ENCODE peak calls at places on chromosomes 6 and 20, in six cellular contexts. One of them, this sample, is unnamed.

GRCh38 chr6:167005350-167006159 is 6.4 kb downstream of the CEP43 start:
- DNase-seq in PC-3: no peak
- DNase-seq in fibroblast of lung: no peak
- DNase-seq in uterus: peak
- DNase-seq in HFFc6: no peak
- DNase-seq in HFF-Myc: no peak
- DNase-seq in this sample: peak

GRCh38 chr6:39100358-39100757 is 14.6 kb downstream of the SAYSD1 start:
- DNase-seq in uterus: no peak
- DNase-seq in HFFc6: no peak
- DNase-seq in fibroblast of lung: no peak
- DNase-seq in HFF-Myc: no peak
- DNase-seq in PC-3: no peak
- DNase-seq in this sample: no peak

GRCh38 chr6:168032383-168032760 is 34.9 kb downstream of the KIF25 start:
- DNase-seq in HFFc6: peak
- DNase-seq in HFF-Myc: no peak
- DNase-seq in PC-3: peak
- DNase-seq in fibroblast of lung: peak
- DNase-seq in uterus: no peak
- DNase-seq in this sample: peak

GRCh38 chr20:32031007-32031958 is 20.8 kb upstream of the HCK start:
- DNase-seq in uterus: peak
- DNase-seq in HFFc6: peak
- DNase-seq in HFF-Myc: peak
- DNase-seq in PC-3: peak
- DNase-seq in fibroblast of lung: peak
- DNase-seq in this sample: peak

GRCh38 chr20:37521091-37521771 is at the start of gene NNAT:
- DNase-seq in HFFc6: no peak
- DNase-seq in fibroblast of lung: no peak
- DNase-seq in HFF-Myc: no peak
- DNase-seq in PC-3: no peak
- DNase-seq in uterus: no peak
- DNase-seq in this sample: no peak

GRCh38 chr20:31979713-31980426 is 11.9 kb downstream of the XKR7 start:
- DNase-seq in PC-3: peak
- DNase-seq in HFFc6: no peak
- DNase-seq in HFF-Myc: no peak
- DNase-seq in fibroblast of lung: no peak
- DNase-seq in uterus: no peak
- DNase-seq in this sample: no peak

GRCh38 chr6:164167873-164168405 is 753.4 kb downstream of the QKI start:
- DNase-seq in fibroblast of lung: no peak
- DNase-seq in uterus: no peak
- DNase-seq in HFFc6: no peak
- DNase-seq in PC-3: no peak
- DNase-seq in HFF-Myc: no peak
- DNase-seq in this sample: no peak

GRCh38 chr6:26351544-26351953 is 13.4 kb upstream of the BTN3A2 start:
- DNase-seq in uterus: no peak
- DNase-seq in fibroblast of lung: peak
- DNase-seq in HFF-Myc: peak
- DNase-seq in HFFc6: peak
- DNase-seq in PC-3: peak
- DNase-seq in this sample: peak

GRCh38 chr6:11705069-11705468 is 73.5 kb downstream of the ADTRP start:
- DNase-seq in uterus: no peak
- DNase-seq in PC-3: no peak
- DNase-seq in HFF-Myc: no peak
- DNase-seq in fibroblast of lung: no peak
- DNase-seq in HFFc6: no peak
- DNase-seq in this sample: no peak

GRCh38 chr6:37006793-37007339 is 1.4 kb downstream of the FGD2 start:
- DNase-seq in uterus: no peak
- DNase-seq in HFFc6: peak
- DNase-seq in PC-3: no peak
- DNase-seq in HFF-Myc: no peak
- DNase-seq in fibroblast of lung: no peak
- DNase-seq in this sample: no peak

GRCh38 chr6:37005061-37005810 is at the start of gene FGD2:
- DNase-seq in PC-3: no peak
- DNase-seq in fibroblast of lung: no peak
- DNase-seq in HFFc6: no peak
- DNase-seq in HFF-Myc: no peak
- DNase-seq in uterus: no peak
- DNase-seq in this sample: no peak

GRCh38 chr6:37005827-37006514 is 516 bp downstream of the FGD2 start:
- DNase-seq in PC-3: no peak
- DNase-seq in HFFc6: no peak
- DNase-seq in HFF-Myc: no peak
- DNase-seq in fibroblast of lung: no peak
- DNase-seq in uterus: no peak
- DNase-seq in this sample: no peak

GRCh38 chr6:37008484-37009186 is 3.2 kb downstream of the FGD2 start:
- DNase-seq in fibroblast of lung: no peak
- DNase-seq in uterus: no peak
- DNase-seq in HFF-Myc: no peak
- DNase-seq in HFFc6: no peak
- DNase-seq in PC-3: no peak
- DNase-seq in this sample: no peak

GRCh38 chr6:37007340-37008043 is 2.0 kb downstream of the FGD2 start:
- DNase-seq in uterus: no peak
- DNase-seq in PC-3: peak
- DNase-seq in HFFc6: no peak
- DNase-seq in HFF-Myc: no peak
- DNase-seq in fibroblast of lung: no peak
- DNase-seq in this sample: no peak
- TF ChIP-seq CTCF in uterus: no peak
- TF ChIP-seq CTCF in PC-3: no peak
- TF ChIP-seq CTCF in HFFc6: no peak
- TF ChIP-seq CTCF in HFF-Myc: no peak
- TF ChIP-seq CTCF in fibroblast of lung: no peak
- TF ChIP-seq CTCF in this sample: no peak

DNA sequence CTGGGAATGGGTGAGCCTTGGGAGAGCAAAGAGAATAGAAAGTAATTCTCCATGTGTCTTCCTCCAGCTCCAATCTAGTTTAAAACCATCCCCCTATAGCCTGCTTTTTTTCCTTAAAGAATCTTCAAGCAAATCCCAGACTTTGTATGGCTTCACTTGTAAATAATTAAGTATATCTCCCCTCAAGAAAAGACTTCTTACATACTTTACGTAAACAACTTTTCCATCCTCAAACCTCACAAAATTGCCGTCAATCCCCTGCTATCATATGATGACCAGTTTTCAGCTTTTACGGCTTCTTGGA is 88.5 kb upstream of the PHACTR3 start:
- DNase-seq in PC-3: no peak
- DNase-seq in HFF-Myc: no peak
- DNase-seq in fibroblast of lung: no peak
- DNase-seq in uterus: no peak
- DNase-seq in HFFc6: no peak
- DNase-seq in this sample: no peak
- TF ChIP-seq CTCF in PC-3: peak
- TF ChIP-seq CTCF in HFF-Myc: no peak
- TF ChIP-seq CTCF in fibroblast of lung: no peak
- TF ChIP-seq CTCF in uterus: no peak
- TF ChIP-seq CTCF in HFFc6: peak
- TF ChIP-seq CTCF in this sample: no peak

DNA sequence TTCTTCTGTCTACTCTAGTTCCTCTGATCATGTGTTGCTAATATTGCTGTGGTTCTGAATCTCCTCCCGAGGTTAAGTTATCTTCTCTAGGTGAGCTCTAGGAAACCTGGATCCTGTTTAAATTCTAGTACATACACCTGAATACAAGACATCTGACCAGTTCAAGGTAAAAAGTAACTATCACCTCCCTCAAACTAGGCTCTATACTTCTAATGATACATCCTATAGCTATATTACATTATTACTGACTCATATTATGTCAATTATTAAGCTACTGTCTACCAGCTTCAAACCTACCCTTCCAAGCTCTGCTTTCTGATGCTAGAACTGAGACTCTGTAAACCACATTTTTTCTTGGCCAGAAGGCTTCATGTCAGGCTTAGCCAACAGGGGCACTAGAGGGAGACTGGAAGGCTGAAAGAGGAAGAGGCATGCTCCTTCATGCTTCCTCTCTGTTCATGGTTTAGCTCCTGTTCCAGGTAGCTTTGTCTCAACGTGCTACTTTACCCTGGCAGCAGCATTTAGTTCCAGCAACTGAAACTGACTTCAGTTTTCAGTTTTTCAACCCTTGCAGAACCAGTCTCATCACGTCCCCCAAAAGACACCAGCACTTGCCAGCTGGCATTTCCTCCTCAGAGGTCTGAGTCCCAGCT is 148.4 kb upstream of the TOP1 start:
- DNase-seq in fibroblast of lung: no peak
- DNase-seq in uterus: no peak
- DNase-seq in HFF-Myc: no peak
- DNase-seq in PC-3: peak
- DNase-seq in HFFc6: no peak
- DNase-seq in this sample: no peak
- TF ChIP-seq CTCF in fibroblast of lung: no peak
- TF ChIP-seq CTCF in uterus: no peak
- TF ChIP-seq CTCF in HFF-Myc: no peak
- TF ChIP-seq CTCF in PC-3: peak
- TF ChIP-seq CTCF in HFFc6: no peak
- TF ChIP-seq CTCF in this sample: no peak

DNA sequence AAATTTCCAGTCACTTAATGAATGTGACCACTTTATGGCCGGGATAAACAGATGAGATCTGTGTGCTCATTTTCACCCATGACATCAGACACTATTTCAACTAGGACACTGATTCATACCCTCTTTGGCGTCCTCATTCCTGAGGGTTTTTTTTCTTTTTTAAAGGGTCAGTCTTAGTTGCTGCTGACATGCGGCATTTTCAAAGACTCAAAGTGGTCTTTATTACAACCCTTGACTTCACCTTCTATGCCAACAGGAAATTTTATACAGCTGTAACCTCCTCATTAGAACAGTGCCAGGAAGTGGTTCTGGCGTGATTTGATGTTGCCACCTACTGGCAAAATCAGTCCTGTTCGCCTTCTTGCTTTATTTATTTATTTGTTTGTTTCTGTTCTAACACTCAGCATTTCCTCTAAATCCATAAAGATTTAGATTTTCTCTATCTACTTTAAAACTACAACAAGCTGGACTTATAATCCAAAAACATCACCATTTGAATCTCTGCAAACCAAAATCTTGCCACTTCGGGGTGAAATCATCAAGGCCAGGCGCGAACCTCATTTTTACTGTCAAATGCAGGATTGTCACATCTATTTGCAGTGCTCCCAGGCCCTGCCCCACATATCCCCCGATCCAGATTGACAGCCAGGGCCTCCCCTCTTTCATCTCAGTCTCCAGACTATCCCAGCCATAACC is 77.7 kb downstream of the C6orf118 start:
- DNase-seq in HFF-Myc: no peak
- DNase-seq in PC-3: peak
- DNase-seq in HFFc6: no peak
- DNase-seq in uterus: no peak
- DNase-seq in fibroblast of lung: no peak
- DNase-seq in this sample: peak
- TF ChIP-seq CTCF in HFF-Myc: peak
- TF ChIP-seq CTCF in PC-3: peak
- TF ChIP-seq CTCF in HFFc6: peak
- TF ChIP-seq CTCF in uterus: no peak
- TF ChIP-seq CTCF in fibroblast of lung: no peak
- TF ChIP-seq CTCF in this sample: peak

DNA sequence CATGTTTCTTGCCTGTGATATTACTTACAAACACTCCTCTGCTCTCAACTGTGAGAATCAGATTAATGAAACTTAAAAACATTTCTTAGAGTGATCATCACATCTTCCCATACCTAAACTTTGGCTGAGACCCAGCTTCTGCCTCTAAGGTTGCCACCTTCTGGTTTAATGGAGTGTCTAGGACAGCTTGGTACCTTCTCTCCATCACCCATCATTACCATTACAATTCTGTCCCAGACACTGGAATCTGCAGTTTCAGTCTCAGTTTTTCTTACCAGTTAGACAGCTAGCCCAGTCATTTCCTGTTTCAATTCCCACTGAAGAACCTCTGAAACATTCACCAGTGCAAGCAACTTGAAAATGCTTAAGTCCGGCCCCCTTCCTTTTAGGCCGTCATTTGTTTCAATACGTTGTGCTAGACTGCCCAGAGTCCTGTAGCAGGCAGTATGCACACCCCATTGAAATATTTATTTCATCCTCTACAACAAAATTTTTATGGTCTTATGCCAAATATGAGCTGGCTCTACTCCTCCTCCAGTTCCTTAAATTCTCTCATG is 107.0 kb upstream of the FOXO3 start:
- DNase-seq in PC-3: no peak
- DNase-seq in HFF-Myc: no peak
- DNase-seq in HFFc6: no peak
- DNase-seq in fibroblast of lung: peak
- DNase-seq in uterus: no peak
- DNase-seq in this sample: no peak
- TF ChIP-seq CTCF in PC-3: no peak
- TF ChIP-seq CTCF in HFF-Myc: no peak
- TF ChIP-seq CTCF in HFFc6: no peak
- TF ChIP-seq CTCF in fibroblast of lung: no peak
- TF ChIP-seq CTCF in uterus: no peak
- TF ChIP-seq CTCF in this sample: no peak

DNA sequence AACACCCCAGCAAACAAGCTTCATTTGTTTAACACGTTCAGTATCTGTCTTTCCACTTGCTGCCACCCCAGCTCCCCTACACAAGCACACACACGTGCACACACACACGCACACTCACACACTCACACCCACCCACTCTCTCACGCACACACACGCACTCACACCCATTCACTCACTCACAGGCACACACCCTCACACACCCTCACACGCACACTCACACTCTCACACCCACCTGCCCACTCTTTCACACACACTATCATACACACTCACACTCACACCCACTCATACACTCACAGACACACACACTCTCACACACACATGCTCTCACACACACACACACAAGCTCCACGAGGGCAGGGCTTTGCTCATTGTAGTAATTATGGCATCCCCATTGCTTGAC is 378.8 kb upstream of the SULF2 start:
- DNase-seq in uterus: no peak
- DNase-seq in HFF-Myc: no peak
- DNase-seq in HFFc6: no peak
- DNase-seq in PC-3: no peak
- DNase-seq in fibroblast of lung: no peak
- DNase-seq in this sample: no peak
- TF ChIP-seq CTCF in uterus: no peak
- TF ChIP-seq CTCF in HFF-Myc: no peak
- TF ChIP-seq CTCF in HFFc6: no peak
- TF ChIP-seq CTCF in PC-3: no peak
- TF ChIP-seq CTCF in fibroblast of lung: no peak
- TF ChIP-seq CTCF in this sample: no peak